ENCODE peak calls at places on chromosomes 12 and 14, in seven cellular contexts. E is stimulated activated CD4-positive, alpha-beta T cell treated with anti-CD3 and anti-CD28 coated beads, Interleukin-1b, Interleukin-23, amount 100 ng/mL, for 24 hours; S is T-cell; O is glutamatergic neuron; R is HFFc6; X is NCI-H510A treated with DMSO at 0.1 percent for 48 hours; V is activated naive CD8-positive, alpha-beta T cell treated with anti-CD3 and anti-CD28 coated beads for 36 hours. L is an unnamed sample.

GRCh38 chr12:102504280-102504679 is 23.9 kb upstream of the IGF1 start:
- DNase-seq in R (no peak), E (no peak), S (no peak), O (no peak), X (no peak), V (no peak), L (no peak)

GRCh38 chr14:94707494-94707893 is 62.4 kb downstream of the GSC start:
- DNase-seq in O (no peak), X (no peak), V (no peak), R (no peak), E (no peak), S (no peak), L (no peak)

GRCh38 chr14:102207831-102208365 is 68.2 kb downstream of the WDR20 start:
- DNase-seq in E (no peak), S (no peak), V (no peak), R (no peak), O (no peak), X (no peak), L (no peak)

GRCh38 chr12:8828514-8829127 is 6.2 kb downstream of the A2ML1 start:
- DNase-seq in R (no peak), S (no peak), E (no peak), X (no peak), O (no peak), V (no peak), L (no peak)

GRCh38 chr12:89731614-89732013 is 23.0 kb upstream of the ATP2B1 start:
- DNase-seq in E (no peak), V (no peak), X (no peak), O (no peak), S (no peak), R (peak), L (no peak)

GRCh38 chr12:110050927-110051326 is 2.6 kb upstream of the C12orf76 start:
- DNase-seq in E (no peak), V (no peak), O (no peak), S (no peak), X (no peak), R (no peak), L (no peak)

GRCh38 chr12:65152586-65152985 is 16.8 kb upstream of the LEMD3 start:
- DNase-seq in R (no peak), S (no peak), V (no peak), O (no peak), E (no peak), X (no peak), L (no peak)

GRCh38 chr12:14836336-14837210 is 6.8 kb downstream of the ART4 start:
- DNase-seq in R (peak), O (no peak), X (no peak), V (no peak), E (no peak), S (no peak), L (no peak)

GRCh38 chr12:66903782-66904396 is 225.0 kb upstream of the GRIP1 start:
- DNase-seq in V (no peak), O (no peak), X (no peak), E (no peak), R (no peak), S (no peak), L (no peak)

GRCh38 chr14:79544671-79545070 is 666.6 kb downstream of the DIO2 start:
- DNase-seq in O (no peak), R (peak), X (no peak), S (no peak), E (no peak), V (no peak), L (no peak)

GRCh38 chr12:116244001-116244400 is 33.5 kb downstream of the MED13L start:
- DNase-seq in X (peak), O (no peak), E (no peak), R (no peak), S (no peak), V (no peak), L (no peak)

GRCh38 chr12:94699796-94700195 is 49.4 kb upstream of the TMCC3 start:
- DNase-seq in E (no peak), S (no peak), X (peak), R (no peak), V (no peak), O (no peak), L (no peak)

GRCh38 chr12:122989874-122990400 is 9.5 kb downstream of the ARL6IP4 start:
- DNase-seq in O (no peak), V (no peak), X (no peak), R (no peak), E (no peak), S (no peak), L (no peak)

GRCh38 chr12:101221301-101221700 is 11.3 kb upstream of the SLC5A8 start:
- DNase-seq in X (no peak), S (no peak), O (no peak), E (no peak), V (no peak), R (no peak), L (no peak)

GRCh38 chr12:3768911-3769447 is 16.1 kb upstream of the CRACR2A start:
- DNase-seq in R (no peak), X (no peak), O (no peak), V (no peak), S (no peak), E (no peak), L (no peak)

GRCh38 chr12:22230280-22230794 is 104.2 kb downstream of the ST8SIA1 start:
- DNase-seq in X (no peak), V (no peak), S (no peak), E (no peak), R (no peak), O (no peak), L (no peak)

GRCh38 chr12:124107299-124107698 is 134.3 kb downstream of the ZNF664 start:
- DNase-seq in V (no peak), R (no peak), O (no peak), X (no peak), E (no peak), S (no peak), L (no peak)

GRCh38 chr12:68878846-68879245 is 54.1 kb downstream of the CPM start:
- DNase-seq in R (no peak), X (no peak), E (no peak), O (no peak), S (no peak), V (no peak), L (no peak)

GRCh38 chr14:92970233-92970625 is 47.3 kb downstream of the CHGA start:
- DNase-seq in R (no peak), X (no peak), S (no peak), O (no peak), E (no peak), V (no peak), L (no peak)

GRCh38 chr14:22314183-22314820 is 274.7 kb downstream of the DAD1 start:
- DNase-seq in X (no peak), O (peak), E (no peak), V (no peak), S (no peak), R (peak), L (no peak)

GRCh38 chr12:132280436-132280835 is 49.0 kb downstream of the GALNT9 start:
- DNase-seq in S (no peak), O (no peak), R (no peak), X (no peak), V (no peak), E (no peak), L (no peak)

GRCh38 chr14:38040411-38040810 is 167.3 kb upstream of the SSTR1 start:
- DNase-seq in E (no peak), R (no peak), S (no peak), V (no peak), X (no peak), O (no peak), L (no peak)

GRCh38 chr14:74601982-74602381 is 10.1 kb downstream of the LTBP2 start:
- DNase-seq in V (no peak), X (no peak), R (no peak), S (no peak), O (no peak), E (no peak), L (no peak)

GRCh38 chr14:46999661-47000060 is 348.1 kb upstream of the RPL10L start:
- DNase-seq in V (no peak), X (no peak), E (no peak), O (no peak), R (no peak), S (no peak), L (no peak)

GRCh38 chr14:42980419-42980818 is 1373.7 kb downstream of the LRFN5 start:
- DNase-seq in V (no peak), O (no peak), S (no peak), E (no peak), R (no peak), X (no peak), L (no peak)

GRCh38 chr12:83186437-83186836 is 499.7 kb downstream of the TMTC2 start:
- DNase-seq in X (no peak), S (no peak), E (no peak), R (no peak), O (no peak), V (no peak), L (no peak)

GRCh38 chr12:31387466-31387865 is 61.5 kb upstream of the SINHCAF start:
- DNase-seq in O (no peak), V (no peak), R (no peak), S (no peak), X (no peak), E (no peak), L (no peak)

GRCh38 chr12:57521475-57522018 is 1.1 kb upstream of the MBD6 start:
- DNase-seq in V (peak), X (peak), S (no peak), R (no peak), O (peak), E (no peak), L (peak)

GRCh38 chr14:43338713-43339112 is 1168.4 kb downstream of the FSCB start:
- DNase-seq in E (no peak), X (no peak), S (no peak), V (no peak), O (no peak), R (no peak), L (no peak)

L was measured in NCI-H526 treated with DMSO at 0.1 percent for 48 hours.